ENCODE peak calls at places on chromosomes 4 and X, in nine cellular contexts. V is nephron progenitor cell, I is fibroblast of lung, H is GM13976, C is AG10803, T is esophagus squamous epithelium, P is WERI-Rb-1, Q is dorsolateral prefrontal cortex, Z is IMR-90. K is an unnamed sample.

GRCh38 chrX:106932960-106933537 is 12.8 kb downstream of the CLDN2 start:
- DNase-seq in Q (no peak), I (peak; percentile 45), T (no peak), Z (peak; percentile 35), P (no peak), H (no peak), C (no peak), V (no peak), K (no peak)

GRCh38 chr4:114364857-114365256 is 233.8 kb upstream of the UGT8 start:
- DNase-seq in Q (no peak), P (no peak), Z (peak; percentile 92), C (peak; percentile 92), V (no peak), H (no peak), I (peak; percentile 56), T (no peak), K (no peak)

GRCh38 chr4:21005647-21006046 is 305.4 kb downstream of the PACRGL start:
- DNase-seq in V (no peak), T (no peak), Q (no peak), I (no peak), H (no peak), C (no peak), Z (no peak), P (no peak), K (no peak)

GRCh38 chr4:107389965-107390364 is 330.1 kb downstream of the PAPSS1 start:
- DNase-seq in V (no peak), Q (no peak), I (no peak), H (no peak), P (no peak), Z (no peak), T (no peak), C (no peak), K (no peak)

GRCh38 chrX:108091878-108092291 is 307 bp downstream of the ATG4A start:
- DNase-seq in Z (no peak), T (no peak), H (no peak), V (no peak), P (no peak), Q (no peak), I (no peak), C (no peak), K (peak; percentile 40)

GRCh38 chrX:126557151-126557550 is 4.5 kb upstream of the DCAF12L1 start:
- DNase-seq in Z (no peak), I (no peak), H (no peak), V (no peak), C (no peak), T (no peak), P (no peak), Q (no peak), K (no peak)

GRCh38 chrX:68829594-68830485 is 1.0 kb downstream of the EFNB1 start:
- DNase-seq in Q (peak; percentile 6), Z (peak; percentile 19), P (no peak), V (no peak), C (peak; percentile 35), I (no peak), T (no peak), H (no peak), K (no peak)

GRCh38 chr4:57378766-57379165 is 268.6 kb upstream of the IGFBP7 start:
- DNase-seq in T (no peak), P (no peak), H (no peak), Z (peak; percentile 2), C (peak; percentile 9), Q (no peak), V (no peak), I (no peak), K (no peak)

GRCh38 chrX:112849010-112849409 is 8.4 kb upstream of the AMOT start:
- DNase-seq in V (no peak), P (no peak), H (no peak), C (peak; percentile 30), Z (peak; percentile 44), T (no peak), I (no peak), Q (no peak), K (no peak)

GRCh38 chr4:6942238-6942800 is 32.7 kb downstream of the TBC1D14 start:
- DNase-seq in H (peak; percentile 69), Z (peak; percentile 98), Q (no peak), P (no peak), C (peak; percentile 97), T (no peak), V (no peak), I (peak; percentile 98), K (peak; percentile 20)

GRCh38 chr4:83850435-83850834 is 314.5 kb downstream of the GPAT3 start:
- DNase-seq in T (no peak), Z (peak; percentile 52), C (peak; percentile 46), V (no peak), Q (no peak), I (no peak), P (no peak), H (no peak), K (no peak)

GRCh38 chrX:96424007-96424406 is 260.6 kb upstream of the DIAPH2 start:
- DNase-seq in I (peak; percentile 53), P (no peak), Q (no peak), T (no peak), Z (no peak), C (peak; percentile 47), H (no peak), V (no peak), K (no peak)

GRCh38 chrX:24148535-24149345 is 789 bp upstream of the ZFX start:
- DNase-seq in Q (no peak), I (peak; percentile 42), Z (peak; percentile 61), P (no peak), V (peak; percentile 60), H (no peak), T (no peak), C (peak; percentile 90), K (no peak)

GRCh38 chrX:154369453-154370299 is 4.8 kb downstream of the FLNA start:
- DNase-seq in P (peak; percentile 83), Z (peak; percentile 95), C (peak; percentile 97), T (peak; percentile 19), V (peak; percentile 51), I (peak; percentile 98), H (peak; percentile 51), Q (no peak), K (peak; percentile 87)

GRCh38 chrX:151988706-151989299 is 14.3 kb upstream of the GABRE start:
- DNase-seq in H (no peak), T (no peak), Z (no peak), C (no peak), Q (no peak), P (no peak), I (peak; percentile 14), V (no peak), K (no peak)

GRCh38 chr4:83114576-83114975 is at the start of gene PLAC8:
- DNase-seq in H (peak; percentile 43), T (no peak), Z (no peak), C (no peak), Q (no peak), V (no peak), P (no peak), I (no peak), K (no peak)

GRCh38 chr4:71732706-71733105 is 51.2 kb downstream of the GC start:
- DNase-seq in I (peak; percentile 56), P (no peak), C (peak; percentile 36), Q (no peak), T (no peak), H (no peak), Z (peak; percentile 58), V (no peak), K (no peak)

GRCh38 chrX:139842326-139843175 is 90.3 kb downstream of the ATP11C start:
- DNase-seq in C (no peak), V (no peak), Q (no peak), T (no peak), H (no peak), I (peak; percentile 55), P (no peak), Z (peak; percentile 23), K (no peak)

GRCh38 chr4:7255488-7255881 is 63.1 kb downstream of the SORCS2 start:
- DNase-seq in Z (no peak), V (no peak), H (no peak), Q (no peak), T (no peak), C (no peak), P (peak; percentile 95), I (no peak), K (no peak)

GRCh38 chrX:119756926-119757635 is 1.3 kb upstream of the SOWAHD start:
- DNase-seq in H (no peak), Q (no peak), Z (no peak), V (no peak), P (no peak), C (no peak), T (no peak), I (no peak), K (no peak)

GRCh38 chr4:128310266-128310697 is 22.7 kb upstream of the PGRMC2 start:
- DNase-seq in I (peak; percentile 63), T (no peak), C (no peak), Q (no peak), Z (no peak), H (no peak), V (no peak), P (peak; percentile 64), K (peak; percentile 9)
- TF ChIP-seq CTCF in I (peak; percentile 42), T (no peak), C (peak; percentile 22), Q (no peak), Z (no peak), H (no peak), V (no peak), P (peak; percentile 77), K (no peak)

GRCh38 chrX:132676561-132677186 is 187.8 kb upstream of the MBNL3 start:
- DNase-seq in Z (no peak), C (no peak), T (no peak), P (no peak), Q (no peak), I (no peak), H (no peak), V (no peak), K (peak; percentile 17)
- TF ChIP-seq CTCF in Z (no peak), C (no peak), T (no peak), P (no peak), Q (no peak), I (no peak), H (no peak), V (peak; percentile 24), K (no peak)

GRCh38 chr4:158710814-158711213 is 12.4 kb downstream of the PPID start:
- DNase-seq in C (peak; percentile 20), H (no peak), T (no peak), Z (peak; percentile 8), V (no peak), Q (no peak), P (no peak), I (peak; percentile 18), K (no peak)
- TF ChIP-seq CTCF in C (peak; percentile 43), H (no peak), T (no peak), Z (peak; percentile 43), V (no peak), Q (no peak), P (no peak), I (peak; percentile 19), K (no peak)

DNA sequence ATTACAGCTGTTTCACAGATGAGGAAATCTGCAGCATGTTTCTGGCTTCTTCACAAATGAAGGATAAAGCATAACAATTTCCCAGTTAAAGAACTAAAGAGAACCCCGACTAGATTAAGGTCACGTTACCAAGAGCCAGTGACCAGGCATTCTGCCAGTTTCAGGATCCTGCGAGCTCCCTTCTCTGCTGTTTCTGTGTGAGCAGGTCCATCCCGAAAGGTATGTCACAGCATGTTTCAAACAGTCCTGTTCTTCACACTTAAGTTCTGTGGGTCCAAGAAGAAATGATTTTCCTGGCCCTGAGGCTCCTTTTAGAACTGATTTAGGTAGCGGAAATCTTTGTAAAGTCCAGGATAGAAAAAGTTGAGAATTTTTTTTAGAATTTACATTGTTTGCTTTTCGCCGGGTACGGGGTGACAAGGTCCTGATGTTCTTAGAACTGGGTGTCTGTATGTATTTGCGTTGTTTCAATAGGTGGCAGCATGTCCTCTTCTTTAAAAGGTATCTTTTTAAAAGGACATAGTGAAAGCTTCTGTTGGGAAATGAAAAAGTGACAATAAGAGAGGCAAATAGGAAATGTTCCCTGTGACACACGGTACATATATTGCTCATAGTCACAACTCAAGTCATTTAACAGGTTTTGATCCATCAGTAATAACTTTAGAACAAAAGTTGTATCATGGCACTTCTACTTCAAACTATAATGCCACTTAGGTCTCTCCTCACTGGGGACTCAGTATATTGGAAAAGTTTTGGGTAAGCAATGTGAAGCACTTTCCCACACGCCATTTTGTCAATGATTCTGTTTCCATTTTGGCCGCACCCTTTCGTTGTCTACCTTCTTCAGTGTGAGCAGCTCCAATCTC is 18.4 kb downstream of the IL21 start:
- DNase-seq in P (no peak), C (peak; percentile 64), V (no peak), T (no peak), Z (peak; percentile 54), I (peak; percentile 82), H (peak; percentile 23), Q (no peak), K (no peak)
- TF ChIP-seq CTCF in P (peak; percentile 32), C (peak; percentile 57), V (no peak), T (no peak), Z (peak; percentile 54), I (peak; percentile 53), H (peak; percentile 24), Q (no peak), K (no peak)

K was measured in Calu3.